ENCODE peak calls at places on chromosomes 12 and 14, in six cellular contexts. One of them, this sample, is unnamed.
A peak's percentile ranks its signal among the peaks of the same experiment; 100 is the strongest.

GRCh38 chr12:119746169-119746568 is 78.2 kb downstream of the PRKAB1 start:
- DNase-seq in endothelial cell of umbilical vein: no peak
- DNase-seq in H9: no peak
- DNase-seq in fibroblast of lung: no peak
- DNase-seq in A549: no peak
- DNase-seq in PC-3: no peak
- DNase-seq in this sample: no peak

GRCh38 chr12:108349245-108349644 is 10.1 kb upstream of the CMKLR1 start:
- DNase-seq in PC-3: no peak
- DNase-seq in fibroblast of lung: no peak
- DNase-seq in A549: no peak
- DNase-seq in endothelial cell of umbilical vein: no peak
- DNase-seq in H9: no peak
- DNase-seq in this sample: no peak

GRCh38 chr14:60114881-60115280 is 23.2 kb downstream of the PCNX4 start:
- DNase-seq in H9: no peak
- DNase-seq in A549: no peak
- DNase-seq in PC-3: no peak
- DNase-seq in fibroblast of lung: no peak
- DNase-seq in endothelial cell of umbilical vein: no peak
- DNase-seq in this sample: no peak

GRCh38 chr12:26116829-26117228 is 8.0 kb downstream of the BHLHE41 start:
- DNase-seq in H9: no peak
- DNase-seq in A549: no peak
- DNase-seq in fibroblast of lung: peak; percentile 32
- DNase-seq in PC-3: peak; percentile 48
- DNase-seq in endothelial cell of umbilical vein: no peak
- DNase-seq in this sample: no peak

GRCh38 chr12:121791671-121792496 is 1.6 kb downstream of the RHOF start:
- DNase-seq in A549: peak; percentile 85
- DNase-seq in fibroblast of lung: no peak
- DNase-seq in endothelial cell of umbilical vein: no peak
- DNase-seq in PC-3: peak; percentile 96
- DNase-seq in H9: no peak
- DNase-seq in this sample: no peak

GRCh38 chr12:91986084-91986483 is 159.6 kb downstream of the BTG1 start:
- DNase-seq in PC-3: peak; percentile 89
- DNase-seq in endothelial cell of umbilical vein: peak; percentile 55
- DNase-seq in fibroblast of lung: peak; percentile 74
- DNase-seq in A549: peak; percentile 39
- DNase-seq in H9: no peak
- DNase-seq in this sample: no peak

GRCh38 chr14:92726135-92726932 is 22.1 kb downstream of the LGMN start:
- DNase-seq in A549: peak; percentile 93
- DNase-seq in PC-3: peak; percentile 88
- DNase-seq in H9: no peak
- DNase-seq in fibroblast of lung: peak; percentile 90
- DNase-seq in endothelial cell of umbilical vein: peak; percentile 89
- DNase-seq in this sample: no peak

GRCh38 chr12:76764856-76765255 is 941 bp downstream of the ZDHHC17 start:
- DNase-seq in A549: no peak
- DNase-seq in fibroblast of lung: peak; percentile 18
- DNase-seq in PC-3: peak; percentile 18
- DNase-seq in H9: no peak
- DNase-seq in endothelial cell of umbilical vein: no peak
- DNase-seq in this sample: peak; percentile 14

GRCh38 chr14:105142651-105143450 is 25.7 kb downstream of the JAG2 start:
- DNase-seq in A549: no peak
- DNase-seq in PC-3: no peak
- DNase-seq in endothelial cell of umbilical vein: no peak
- DNase-seq in fibroblast of lung: no peak
- DNase-seq in H9: peak; percentile 19
- DNase-seq in this sample: no peak

GRCh38 chr14:94992046-94992445 is 165.3 kb downstream of the DICER1 start:
- DNase-seq in endothelial cell of umbilical vein: no peak
- DNase-seq in PC-3: peak; percentile 63
- DNase-seq in H9: no peak
- DNase-seq in fibroblast of lung: no peak
- DNase-seq in A549: no peak
- DNase-seq in this sample: no peak

GRCh38 chr14:44428239-44428924 is 78.7 kb downstream of the FSCB start:
- DNase-seq in fibroblast of lung: no peak
- DNase-seq in endothelial cell of umbilical vein: no peak
- DNase-seq in A549: no peak
- DNase-seq in H9: no peak
- DNase-seq in PC-3: no peak
- DNase-seq in this sample: no peak

GRCh38 chr12:109773384-109774011 is 59.7 kb downstream of the TRPV4 start:
- DNase-seq in endothelial cell of umbilical vein: no peak
- DNase-seq in PC-3: peak; percentile 89
- DNase-seq in H9: peak; percentile 36
- DNase-seq in A549: no peak
- DNase-seq in fibroblast of lung: no peak
- DNase-seq in this sample: no peak

DNA sequence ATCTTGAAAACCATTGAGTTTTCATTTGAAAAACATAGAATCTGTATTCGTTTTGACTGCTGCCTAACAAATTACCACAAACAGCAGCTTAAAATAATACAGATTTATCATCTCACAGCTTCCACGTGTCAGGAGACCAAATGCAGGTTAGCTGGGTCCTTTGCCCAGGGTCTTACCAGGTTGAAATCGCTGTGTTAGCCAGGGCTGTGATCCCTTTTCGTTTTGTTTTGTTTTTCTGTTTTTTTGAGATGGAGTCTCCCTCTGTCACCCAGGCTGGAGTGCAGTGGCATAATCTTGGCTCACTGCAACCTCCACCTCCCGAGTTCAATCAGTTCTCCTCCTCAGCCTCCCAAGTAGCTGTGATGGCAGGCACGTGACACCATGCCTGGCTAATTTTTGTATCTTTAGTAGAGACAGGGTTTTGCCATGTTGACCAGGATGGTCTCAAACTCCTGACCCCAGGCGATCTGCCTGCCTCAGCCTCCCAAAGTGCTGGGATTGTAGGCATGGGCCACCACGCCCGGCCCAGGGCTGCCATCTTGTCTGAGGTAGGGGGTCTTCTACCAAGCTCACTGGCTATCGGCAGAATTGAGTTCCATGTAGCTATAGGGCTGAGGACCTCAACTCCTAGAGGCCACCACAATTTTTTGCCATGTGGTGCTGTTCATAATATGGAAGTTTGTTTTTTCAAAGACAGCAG is 115.8 kb downstream of the EGLN3 start:
- DNase-seq in endothelial cell of umbilical vein: no peak
- DNase-seq in H9: no peak
- DNase-seq in PC-3: no peak
- DNase-seq in A549: no peak
- DNase-seq in fibroblast of lung: no peak
- DNase-seq in this sample: no peak
- H3K4me1 ChIP-seq in endothelial cell of umbilical vein: no peaks in the 10 kb centered on the region
- H3K4me1 ChIP-seq in H9: peaks cover 10% of the 10 kb centered on the region
- H3K4me1 ChIP-seq in PC-3: no peaks in the 10 kb centered on the region
- H3K4me1 ChIP-seq in A549: no peaks in the 10 kb centered on the region
- H3K4me1 ChIP-seq in fibroblast of lung: no peaks in the 10 kb centered on the region
- H3K4me1 ChIP-seq in this sample: no peaks in the 10 kb centered on the region

GRCh38 chr14:70662816-70663215 is 21.1 kb downstream of the TTC9 start:
- DNase-seq in fibroblast of lung: no peak
- DNase-seq in H9: no peak
- DNase-seq in PC-3: peak; percentile 23
- DNase-seq in A549: no peak
- DNase-seq in endothelial cell of umbilical vein: no peak
- DNase-seq in this sample: no peak
- H3K4me2 ChIP-seq in fibroblast of lung: no peak overlapping the region
- H3K4me2 ChIP-seq in H9: no peak overlapping the region
- H3K4me2 ChIP-seq in PC-3: no peak overlapping the region
- H3K4me2 ChIP-seq in A549: no peak overlapping the region
- H3K4me2 ChIP-seq in endothelial cell of umbilical vein: no peak overlapping the region
- H3K4me2 ChIP-seq in this sample: peak overlapping the region; percentile 80

GRCh38 chr12:54622463-54623183 is 12.1 kb downstream of the LACRT start:
- DNase-seq in A549: peak; percentile 16
- DNase-seq in endothelial cell of umbilical vein: no peak
- DNase-seq in PC-3: peak; percentile 47
- DNase-seq in fibroblast of lung: no peak
- DNase-seq in H9: no peak
- DNase-seq in this sample: no peak
- TF ChIP-seq CTCF in A549: no peak
- TF ChIP-seq CTCF in endothelial cell of umbilical vein: no peak
- TF ChIP-seq CTCF in PC-3: peak; percentile 55
- TF ChIP-seq CTCF in fibroblast of lung: no peak
- TF ChIP-seq CTCF in H9: peak; percentile 54
- TF ChIP-seq CTCF in this sample: peak; percentile 69

GRCh38 chr12:11824069-11824468 is 174.6 kb downstream of the ETV6 start:
- DNase-seq in endothelial cell of umbilical vein: no peak
- DNase-seq in fibroblast of lung: no peak
- DNase-seq in PC-3: no peak
- DNase-seq in A549: no peak
- DNase-seq in H9: no peak
- DNase-seq in this sample: no peak

GRCh38 chr12:11824736-11825135 is 175.3 kb downstream of the ETV6 start:
- DNase-seq in PC-3: no peak
- DNase-seq in fibroblast of lung: peak; percentile 22
- DNase-seq in endothelial cell of umbilical vein: peak; percentile 66
- DNase-seq in H9: no peak
- DNase-seq in A549: no peak
- DNase-seq in this sample: no peak

GRCh38 chr12:11827096-11827841 is 177.8 kb downstream of the ETV6 start:
- DNase-seq in A549: no peak
- DNase-seq in fibroblast of lung: peak; percentile 50
- DNase-seq in H9: peak; percentile 52
- DNase-seq in endothelial cell of umbilical vein: no peak
- DNase-seq in PC-3: no peak
- DNase-seq in this sample: no peak

GRCh38 chr12:11825278-11825677 is 175.8 kb downstream of the ETV6 start:
- DNase-seq in fibroblast of lung: no peak
- DNase-seq in PC-3: no peak
- DNase-seq in endothelial cell of umbilical vein: no peak
- DNase-seq in A549: no peak
- DNase-seq in H9: no peak
- DNase-seq in this sample: peak; percentile 31

GRCh38 chr12:11826607-11827006 is 177.1 kb downstream of the ETV6 start:
- DNase-seq in PC-3: no peak
- DNase-seq in fibroblast of lung: no peak
- DNase-seq in A549: no peak
- DNase-seq in endothelial cell of umbilical vein: no peak
- DNase-seq in H9: no peak
- DNase-seq in this sample: no peak
- H3K4me1 ChIP-seq in PC-3: no peaks in the 10 kb centered on the region
- H3K4me1 ChIP-seq in fibroblast of lung: peaks cover 22% of the 10 kb centered on the region
- H3K4me1 ChIP-seq in A549: peaks cover 12% of the 10 kb centered on the region
- H3K4me1 ChIP-seq in endothelial cell of umbilical vein: peaks cover 16% of the 10 kb centered on the region
- H3K4me1 ChIP-seq in H9: peaks cover 21% of the 10 kb centered on the region
- H3K4me1 ChIP-seq in this sample: peaks cover 80% of the 10 kb centered on the region

DNA sequence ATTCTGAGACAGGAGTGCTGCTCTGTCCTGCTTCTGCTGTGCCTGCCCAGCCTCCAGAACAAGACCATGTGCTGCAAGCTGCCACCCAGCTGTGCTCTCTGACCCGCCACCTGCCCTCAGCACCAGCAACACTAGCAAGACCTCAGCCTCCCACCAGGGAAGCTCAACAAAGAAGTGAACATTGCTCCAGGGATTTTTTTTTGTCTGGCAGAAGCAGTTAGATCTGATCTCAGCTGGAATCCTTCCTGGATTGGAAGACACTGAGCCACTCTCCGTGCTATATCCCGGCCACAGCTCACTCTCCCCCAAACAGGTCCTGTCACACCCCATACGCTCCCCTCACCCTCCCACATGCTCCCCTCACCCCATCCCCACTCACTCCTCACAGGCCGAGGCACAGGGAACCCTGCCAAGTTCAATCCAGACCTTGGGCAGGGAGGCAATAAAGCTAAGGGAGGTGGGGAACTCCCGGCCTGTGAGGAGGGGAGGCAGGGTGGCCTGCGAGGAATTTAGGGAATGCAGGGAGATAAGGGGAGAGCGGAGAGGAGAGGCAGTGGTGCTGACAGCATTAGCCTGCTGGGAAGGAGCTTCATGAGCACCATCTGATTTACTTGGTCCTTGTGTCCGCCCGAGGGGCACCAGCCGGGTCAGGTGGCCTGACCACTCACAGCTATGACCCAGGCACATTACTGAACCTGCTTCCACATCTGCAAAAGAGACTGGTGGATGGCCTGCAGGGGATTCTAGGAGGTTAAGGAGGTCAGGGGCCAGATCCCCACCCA is 29.7 kb downstream of the CCDC85C start:
- DNase-seq in fibroblast of lung: peak; percentile 92
- DNase-seq in PC-3: peak; percentile 74
- DNase-seq in A549: peak; percentile 76
- DNase-seq in endothelial cell of umbilical vein: no peak
- DNase-seq in H9: peak; percentile 67
- DNase-seq in this sample: no peak
- H3K4me2 ChIP-seq in fibroblast of lung: peak overlapping the region; percentile 68
- H3K4me2 ChIP-seq in PC-3: peak overlapping the region; percentile 72
- H3K4me2 ChIP-seq in A549: peak overlapping the region; percentile 84
- H3K4me2 ChIP-seq in endothelial cell of umbilical vein: no peak overlapping the region
- H3K4me2 ChIP-seq in H9: peak overlapping the region; percentile 1
- H3K4me2 ChIP-seq in this sample: no peak overlapping the region